ENCODE peak calls at places on chromosomes 4 and X, in ten cellular contexts. A, H, O, I, Z, J, R, M, G and K are unnamed samples.

GRCh38 chrX:130874751-130875150 is 28.3 kb downstream of the ENOX2 start:
- DNase-seq in Z (no peak), R (no peak), I (peak), G (no peak), H (peak), M (no peak), A (peak), J (no peak), O (no peak), K (peak)

GRCh38 chr4:182845618-182846017 is 71.6 kb downstream of the DCTD start:
- DNase-seq in Z (no peak), A (no peak), O (no peak), H (no peak), I (no peak), M (no peak), G (no peak), J (no peak), R (no peak), K (no peak)

GRCh38 chr4:135724426-135724825 is 1522.8 kb upstream of the PABPC4L start:
- DNase-seq in J (no peak), R (no peak), G (no peak), O (no peak), H (no peak), Z (no peak), I (peak), A (no peak), M (no peak), K (no peak)

GRCh38 chr4:40003986-40004385 is 26.3 kb upstream of the PDS5A start:
- DNase-seq in J (no peak), I (peak), M (no peak), G (no peak), A (peak), O (no peak), Z (no peak), H (peak), R (no peak), K (peak)

GRCh38 chr4:79396794-79397193 is 11.2 kb downstream of the GK2 start:
- DNase-seq in Z (no peak), R (no peak), A (no peak), H (no peak), O (no peak), G (no peak), I (no peak), M (no peak), J (no peak), K (no peak)

GRCh38 chr4:188127157-188127874 is 11.9 kb upstream of the TRIML1 start:
- DNase-seq in I (peak), Z (no peak), R (no peak), J (peak), A (peak), G (no peak), O (no peak), H (peak), M (no peak), K (peak)

GRCh38 chrX:19827088-19827487 is 60.3 kb downstream of the SH3KBP1 start:
- DNase-seq in I (no peak), A (no peak), O (no peak), R (peak), M (no peak), H (no peak), Z (no peak), G (no peak), J (no peak), K (no peak)

GRCh38 chrX:34300871-34301270 is 168.8 kb upstream of the FAM47A start:
- DNase-seq in M (peak), A (peak), O (peak), R (peak), I (peak), Z (no peak), G (peak), J (peak), H (peak), K (peak)

GRCh38 chrX:77899081-77899828 is at the start of gene COX7B:
- DNase-seq in I (peak), M (peak), Z (peak), G (peak), J (peak), H (peak), R (peak), O (peak), A (peak), K (peak)

GRCh38 chr4:34826660-34827059 is 1417.7 kb downstream of the ARAP2 start:
- DNase-seq in R (no peak), H (no peak), M (no peak), G (no peak), I (no peak), A (no peak), O (no peak), Z (no peak), J (no peak), K (no peak)

GRCh38 chr4:960736-961650 is 12.4 kb downstream of the DGKQ start:
- DNase-seq in H (no peak), A (no peak), M (no peak), I (no peak), R (no peak), G (no peak), Z (no peak), O (no peak), J (no peak), K (no peak)

GRCh38 chr4:176753049-176753448 is 39.7 kb downstream of the VEGFC start:
- DNase-seq in I (peak), Z (no peak), G (no peak), A (peak), J (no peak), H (peak), O (no peak), R (peak), M (no peak), K (peak)

GRCh38 chrX:38382663-38383062 is 30.3 kb downstream of the OTC start:
- DNase-seq in A (no peak), H (no peak), Z (no peak), J (no peak), O (no peak), I (no peak), G (no peak), M (no peak), R (no peak), K (no peak)

GRCh38 chr4:156476359-156476758 is 495.2 kb downstream of the PDGFC start:
- DNase-seq in O (no peak), H (peak), Z (no peak), I (peak), G (no peak), M (no peak), J (peak), A (peak), R (peak), K (peak)

GRCh38 chr4:175716956-175717355 is 95.1 kb downstream of the GPM6A start:
- DNase-seq in O (no peak), A (no peak), H (no peak), R (no peak), G (no peak), M (no peak), I (no peak), Z (no peak), J (no peak), K (no peak)

GRCh38 chrX:7889138-7889537 is 38.1 kb downstream of the PNPLA4 start:
- DNase-seq in A (no peak), I (no peak), G (peak), M (no peak), R (no peak), J (no peak), Z (no peak), H (no peak), O (no peak), K (no peak)

GRCh38 chrX:110044531-110045249 is 41.8 kb downstream of the TMEM164 start:
- DNase-seq in I (no peak), G (no peak), O (no peak), J (no peak), Z (no peak), H (no peak), M (no peak), R (no peak), A (no peak), K (no peak)

GRCh38 chr4:184416913-184417734 is 57.2 kb downstream of the IRF2 start:
- DNase-seq in M (no peak), Z (peak), I (no peak), O (no peak), J (no peak), H (peak), A (peak), G (peak), R (no peak), K (no peak)
- H3K9ac ChIP-seq in M (no peak), Z (peak), I (no peak), O (no peak), J (no peak), H (peak), A (no peak), G (peak), R (no peak), K (peak)

GRCh38 chr4:154492288-154492687 is 689 bp upstream of the DCHS2 start:
- DNase-seq in R (no peak), Z (no peak), M (no peak), G (no peak), O (no peak), H (no peak), I (no peak), J (no peak), A (no peak), K (no peak)
- H3K4me3 ChIP-seq in R (no peak), Z (no peak), M (peak), G (no peak), O (peak), H (no peak), I (no peak), J (no peak), A (peak), K (no peak)

GRCh38 chr4:38665846-38666490 is 2.0 kb downstream of the KLF3 start:
- DNase-seq in A (no peak), R (peak), I (no peak), H (no peak), Z (no peak), G (no peak), M (no peak), O (no peak), J (no peak), K (no peak)
- H3K9ac ChIP-seq in A (peak), R (peak), I (peak), H (peak), Z (peak), G (peak), M (peak), O (peak), J (peak), K (peak)

GRCh38 chr4:92265798-92266197 is 38.0 kb upstream of the GRID2 start:
- DNase-seq in H (no peak), I (no peak), G (no peak), A (no peak), Z (no peak), O (no peak), M (no peak), R (no peak), J (no peak), K (no peak)

GRCh38 chr4:92266521-92266920 is 37.2 kb upstream of the GRID2 start:
- DNase-seq in Z (no peak), A (no peak), R (no peak), I (no peak), J (no peak), G (no peak), O (no peak), H (no peak), M (no peak), K (no peak)

GRCh38 chr4:92265066-92265465 is 38.7 kb upstream of the GRID2 start:
- DNase-seq in G (no peak), J (no peak), O (no peak), H (no peak), I (peak), M (no peak), Z (no peak), A (peak), R (peak), K (peak)

GRCh38 chr4:92268642-92269041 is 35.1 kb upstream of the GRID2 start:
- DNase-seq in G (no peak), O (no peak), R (no peak), M (no peak), Z (no peak), I (no peak), H (no peak), A (no peak), J (no peak), K (no peak)

GRCh38 chr4:92270908-92271307 is 32.9 kb upstream of the GRID2 start:
- DNase-seq in M (peak), I (no peak), J (peak), Z (no peak), A (no peak), O (no peak), G (no peak), H (peak), R (no peak), K (no peak)
- H3K4me3 ChIP-seq in M (no peak), I (no peak), J (no peak), Z (no peak), A (no peak), O (peak), G (no peak), H (no peak), R (no peak), K (no peak)

GRCh38 chrX:79366888-79367749 is at the start of gene ITM2A:
- DNase-seq in M (peak), O (peak), A (no peak), R (peak), I (no peak), H (no peak), J (no peak), Z (no peak), G (peak), K (no peak)
- H3K9ac ChIP-seq in M (peak), O (peak), A (no peak), R (no peak), I (no peak), H (no peak), J (no peak), Z (peak), G (peak), K (no peak)

GRCh38 chrX:56232221-56233082 is at the start of gene KLF8:
- DNase-seq in R (no peak), O (peak), A (peak), Z (no peak), J (peak), M (peak), H (peak), I (no peak), G (no peak), K (no peak)
- H3K4me3 ChIP-seq in R (peak), O (peak), A (peak), Z (peak), J (no peak), M (peak), H (peak), I (peak), G (no peak), K (peak)

DNA sequence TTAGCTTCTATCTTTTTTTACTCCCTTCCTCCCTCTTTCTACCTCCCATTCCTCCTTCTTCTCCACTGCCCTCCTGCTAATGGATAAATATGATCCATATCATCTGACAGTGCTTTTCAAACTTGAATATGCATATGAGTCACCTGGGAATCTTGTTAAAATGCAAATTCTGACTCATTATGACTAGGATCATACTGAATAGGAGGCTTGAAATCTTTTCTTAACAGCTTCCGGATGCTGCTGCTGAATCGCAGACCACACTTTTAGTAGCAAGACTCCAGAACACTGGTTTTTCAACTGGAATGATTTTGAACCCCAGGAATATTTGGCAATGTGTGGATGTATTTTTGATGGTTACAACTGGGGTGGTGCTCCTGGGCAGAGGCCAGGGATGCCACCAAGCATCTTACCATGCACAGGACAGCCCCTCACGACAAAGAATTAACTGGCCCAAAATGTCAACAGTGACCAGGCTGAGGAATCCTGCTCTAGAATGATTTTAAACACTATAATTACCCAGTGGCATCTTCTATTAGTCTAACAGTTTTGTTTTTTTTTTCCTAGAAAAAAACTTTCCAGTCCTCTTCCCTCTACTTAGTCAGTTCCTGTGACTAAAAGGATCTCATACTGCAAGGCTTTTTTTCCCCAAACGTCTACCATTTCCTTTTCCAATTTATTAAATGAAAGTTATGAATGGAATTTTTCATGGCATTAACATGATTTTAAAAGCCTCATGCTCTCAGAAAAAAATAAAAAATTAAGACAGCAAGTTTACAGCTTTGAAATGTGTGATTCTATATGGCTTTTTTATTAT is 10.6 kb upstream of the PYURF start:
- DNase-seq in Z (no peak), M (no peak), A (peak), G (no peak), R (peak), J (no peak), I (peak), O (no peak), H (peak), K (peak)
- H3K9ac ChIP-seq in Z (no peak), M (no peak), A (peak), G (no peak), R (peak), J (no peak), I (peak), O (no peak), H (peak), K (peak)

DNA sequence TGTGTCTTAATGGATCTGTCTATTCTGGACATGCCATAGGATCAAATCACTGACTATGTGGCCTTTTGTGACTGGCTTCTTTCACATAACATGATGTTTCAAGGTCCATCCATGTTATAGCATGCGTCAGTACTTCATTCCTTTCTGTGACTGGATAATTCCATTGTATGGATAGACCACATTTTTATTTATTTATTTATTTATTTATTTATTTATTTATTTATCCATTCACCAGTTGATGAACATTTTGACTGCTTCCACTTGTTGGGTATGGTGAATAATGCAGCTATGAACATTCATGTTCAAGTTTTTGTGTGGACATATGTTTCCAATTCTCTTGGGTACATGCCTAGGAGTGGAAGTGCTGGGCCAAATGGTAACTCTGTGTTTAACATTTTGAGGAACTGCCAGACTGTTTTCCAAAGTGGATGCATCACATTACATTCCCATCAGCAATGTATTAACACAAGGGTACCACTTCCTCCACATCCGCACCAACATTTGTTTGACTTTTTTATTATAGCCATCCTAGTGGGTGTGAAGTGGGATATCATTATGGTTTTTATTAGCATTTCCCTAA is 14.0 kb downstream of the RTL5 start:
- DNase-seq in A (no peak), J (no peak), M (no peak), H (no peak), R (no peak), O (no peak), G (no peak), Z (no peak), I (no peak), K (no peak)
- H3K4me3 ChIP-seq in A (no peak), J (no peak), M (no peak), H (no peak), R (no peak), O (no peak), G (no peak), Z (no peak), I (no peak), K (no peak)